ENCODE peak calls at places on chromosomes 4 and X, in ten cellular contexts. L is bronchial epithelial cell, T is lower lobe of right lung, Y is sigmoid colon, A is GM23248, E is heart left ventricle, J is fibroblast of mammary gland, F is cardiac muscle cell, W is colonic mucosa, D is tibial nerve. C is an unnamed sample.

GRCh38 chr4:25859429-25860148 is 3.2 kb downstream of the SEL1L3 start:
- DNase-seq in Y (no peak), D (no peak), F (no peak), J (no peak), L (no peak), E (no peak), T (no peak), A (no peak), W (no peak), C (no peak)

GRCh38 chrX:103918584-103919335 is 43.7 kb upstream of the TMSB15B start:
- DNase-seq in T (peak; percentile 70), E (peak; percentile 45), J (peak; percentile 42), D (peak; percentile 12), F (peak; percentile 86), Y (peak; percentile 85), A (peak; percentile 74), L (peak; percentile 41), W (peak; percentile 68), C (peak; percentile 68)

GRCh38 chr4:1208266-1208961 is 36.0 kb upstream of the SPON2 start:
- DNase-seq in D (no peak), L (no peak), E (no peak), A (no peak), W (no peak), Y (peak; percentile 72), J (peak; percentile 46), T (peak; percentile 51), F (no peak), C (no peak)

GRCh38 chrX:150730719-150731118 is 37.5 kb downstream of the MTMR1 start:
- DNase-seq in T (no peak), L (no peak), D (no peak), A (peak; percentile 89), Y (no peak), W (no peak), J (peak; percentile 97), F (no peak), E (no peak), C (no peak)

GRCh38 chr4:155608231-155608885 is 58.3 kb upstream of the GUCY1A1 start:
- DNase-seq in W (no peak), A (peak; percentile 44), J (peak; percentile 66), T (no peak), D (no peak), L (peak; percentile 7), E (no peak), F (no peak), Y (no peak), C (no peak)

GRCh38 chrX:13752141-13752540 is 17.6 kb downstream of the OFD1 start:
- DNase-seq in J (no peak), T (no peak), L (peak; percentile 71), D (no peak), W (no peak), A (no peak), E (no peak), Y (no peak), F (no peak), C (no peak)

GRCh38 chr4:174686826-174687225 is 142.2 kb downstream of the GLRA3 start:
- DNase-seq in A (no peak), F (no peak), W (no peak), L (no peak), D (no peak), T (no peak), Y (no peak), E (no peak), J (no peak), C (no peak)

GRCh38 chrX:5163663-5164062 is 1065.0 kb downstream of the NLGN4X start:
- DNase-seq in A (no peak), Y (no peak), W (no peak), D (no peak), L (no peak), E (no peak), T (no peak), J (no peak), F (no peak), C (no peak)

GRCh38 chr4:54709281-54709854 is 51.6 kb downstream of the KIT start:
- DNase-seq in J (no peak), A (no peak), F (no peak), D (no peak), W (no peak), L (no peak), Y (no peak), T (no peak), E (no peak), C (no peak)

GRCh38 chr4:38752393-38752961 is 30.3 kb downstream of the TLR10 start:
- DNase-seq in A (peak; percentile 54), E (no peak), Y (no peak), W (no peak), L (peak; percentile 54), D (no peak), J (peak; percentile 73), F (no peak), T (no peak), C (no peak)

GRCh38 chrX:261167-261857 is 19.9 kb upstream of the PLCXD1 start:
- DNase-seq in D (no peak), E (no peak), T (peak; percentile 46), W (peak; percentile 15), F (no peak), L (peak; percentile 33), Y (peak; percentile 57), J (peak; percentile 86), A (no peak), C (peak; percentile 51)

GRCh38 chr4:147840846-147841732 is 109.2 kb downstream of the ARHGAP10 start:
- DNase-seq in J (no peak), Y (no peak), L (no peak), E (no peak), F (no peak), A (no peak), D (no peak), T (no peak), W (no peak), C (no peak)

GRCh38 chrX:38664285-38664684 is 102.9 kb downstream of the TSPAN7 start:
- DNase-seq in F (peak; percentile 64), T (no peak), W (peak; percentile 28), L (peak; percentile 23), J (peak; percentile 59), A (peak; percentile 55), D (peak; percentile 8), E (no peak), Y (no peak), C (no peak)

DNA sequence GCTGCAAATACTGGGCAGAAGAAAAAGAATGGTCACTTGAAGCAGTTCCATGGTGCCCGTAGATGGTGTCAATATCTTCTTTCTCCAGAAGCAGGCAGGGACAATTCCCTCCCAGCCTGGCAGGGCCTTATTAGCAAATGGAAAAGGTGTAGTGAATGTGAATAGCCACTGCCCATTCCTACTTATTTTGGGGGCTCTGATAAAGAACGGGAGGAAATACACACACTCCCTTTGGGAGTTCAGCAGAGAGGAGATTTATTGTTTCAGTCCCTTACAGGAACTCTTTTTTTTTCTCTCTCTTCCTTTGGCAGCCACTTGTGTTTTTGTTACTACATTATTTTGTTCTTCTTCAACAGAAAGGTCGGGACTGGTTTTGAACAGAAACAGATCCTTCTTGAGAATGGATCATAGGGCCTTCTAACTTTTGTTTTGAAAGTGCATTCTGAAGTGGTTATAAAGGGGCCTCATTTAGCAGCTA is at the start of gene EMCN:
- DNase-seq in T (no peak), J (peak; percentile 15), A (peak; percentile 3), F (no peak), Y (no peak), D (no peak), L (no peak), W (no peak), E (peak; percentile 24), C (no peak)
- H3K4me3 ChIP-seq in T (peak within 1 kb of the TSS; percentile 43), J (no peak within 1 kb of the TSS), A (no peak within 1 kb of the TSS), F (no peak within 1 kb of the TSS), Y (peak within 1 kb of the TSS; percentile 11), D (no peak within 1 kb of the TSS), L (no peak within 1 kb of the TSS), W (no peak within 1 kb of the TSS), E (peak within 1 kb of the TSS; percentile 51), C (peak within 1 kb of the TSS; percentile 20)

GRCh38 chr4:183798249-183798920 is 106.7 kb upstream of the STOX2 start:
- DNase-seq in L (peak; percentile 9), W (peak; percentile 16), J (no peak), A (no peak), T (peak; percentile 55), Y (no peak), E (no peak), D (no peak), F (peak; percentile 44), C (no peak)

GRCh38 chr4:183797445-183798248 is 107.5 kb upstream of the STOX2 start:
- DNase-seq in T (peak; percentile 71), D (no peak), F (peak; percentile 53), Y (no peak), J (peak; percentile 20), L (peak; percentile 9), A (peak; percentile 34), W (peak; percentile 28), E (peak; percentile 38), C (peak; percentile 53)

GRCh38 chr4:183797041-183797444 is 108.1 kb upstream of the STOX2 start:
- DNase-seq in F (peak; percentile 24), D (no peak), Y (no peak), T (peak; percentile 73), L (no peak), E (peak; percentile 50), A (no peak), W (peak; percentile 29), J (no peak), C (peak; percentile 34)

GRCh38 chr4:183801460-183802168 is 103.5 kb upstream of the STOX2 start:
- DNase-seq in A (no peak), E (no peak), D (no peak), F (no peak), J (no peak), W (no peak), T (peak; percentile 82), L (no peak), Y (no peak), C (no peak)

GRCh38 chr4:183798921-183799307 is 106.2 kb upstream of the STOX2 start:
- DNase-seq in A (no peak), F (no peak), T (no peak), D (no peak), J (no peak), W (no peak), Y (no peak), L (no peak), E (no peak), C (no peak)
- H3K4me3 ChIP-seq in A (no peak overlapping the region), F (peak overlapping the region; percentile 50), T (peak overlapping the region; percentile 66), D (peak overlapping the region; percentile 60), J (no peak overlapping the region), W (no peak overlapping the region), Y (peak overlapping the region; percentile 57), L (no peak overlapping the region), E (peak overlapping the region; percentile 77), C (peak overlapping the region; percentile 58)

DNA sequence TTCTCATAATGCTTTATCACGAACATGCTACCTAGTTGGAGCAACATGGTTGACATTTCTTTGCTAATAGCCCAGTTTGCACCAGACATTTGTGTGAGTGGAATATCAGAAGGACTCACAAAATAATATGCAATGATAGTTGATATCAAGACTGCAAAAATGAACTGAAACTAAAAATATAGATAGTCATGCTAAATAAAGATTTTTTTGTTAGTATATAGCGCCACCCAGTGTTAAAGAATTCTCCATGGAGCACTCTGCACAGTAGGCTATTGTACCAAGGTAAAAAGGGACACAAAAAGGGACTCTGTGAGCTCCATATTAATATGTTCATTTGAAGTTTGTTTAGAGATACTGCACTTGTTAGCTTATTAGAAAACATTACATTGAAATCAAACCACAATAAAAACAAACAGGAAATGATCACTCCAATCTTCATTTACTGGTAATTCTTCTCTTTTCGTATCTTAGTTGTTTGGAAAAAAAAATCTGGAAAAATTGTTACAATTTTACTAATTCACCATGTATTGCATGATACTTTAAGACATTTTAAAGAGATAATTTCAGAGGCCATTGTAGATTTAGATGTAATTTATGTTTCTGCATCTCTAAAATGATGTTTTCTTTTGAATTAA is 1509.6 kb downstream of the ADGRL3 start:
- DNase-seq in E (no peak), L (peak; percentile 17), A (peak; percentile 9), F (peak; percentile 66), T (no peak), J (peak; percentile 5), W (no peak), Y (no peak), D (no peak), C (no peak)
- H3K4me3 ChIP-seq in E (peak overlapping the region; percentile 31), L (no peak overlapping the region), A (no peak overlapping the region), F (no peak overlapping the region), T (no peak overlapping the region), J (no peak overlapping the region), W (no peak overlapping the region), Y (peak overlapping the region; percentile 8), D (no peak overlapping the region), C (no peak overlapping the region)

GRCh38 chr4:89284828-89285227 is 22.8 kb downstream of the GPRIN3 start:
- DNase-seq in Y (no peak), D (no peak), W (no peak), A (peak; percentile 36), F (no peak), L (no peak), E (peak; percentile 26), T (peak; percentile 44), J (no peak), C (no peak)
- H3K4me3 ChIP-seq in Y (no peak overlapping the region), D (no peak overlapping the region), W (no peak overlapping the region), A (no peak overlapping the region), F (no peak overlapping the region), L (no peak overlapping the region), E (no peak overlapping the region), T (no peak overlapping the region), J (no peak overlapping the region), C (no peak overlapping the region)

C was measured in stomach.